ENCODE peak calls at places on chromosomes 11 and 22, in seven cellular contexts. One of them, this sample, is unnamed.

GRCh38 chr11:15695096-15695721 is 580.5 kb downstream of the INSC start:
- DNase-seq in neuronal stem cell: no peak
- DNase-seq in IMR-90: no peak
- DNase-seq in H1: no peak
- DNase-seq in trophoblast cell: peak; percentile 47
- DNase-seq in mesenchymal stem cell: no peak
- DNase-seq in mesendoderm: peak; percentile 78
- DNase-seq in this sample: no peak

GRCh38 chr22:43275545-43275981 is 67.6 kb downstream of the SCUBE1 start:
- DNase-seq in H1: peak; percentile 74
- DNase-seq in neuronal stem cell: no peak
- DNase-seq in trophoblast cell: peak; percentile 94
- DNase-seq in mesendoderm: peak; percentile 76
- DNase-seq in mesenchymal stem cell: peak; percentile 91
- DNase-seq in IMR-90: peak; percentile 60
- DNase-seq in this sample: peak; percentile 69

GRCh38 chr11:92852946-92853345 is 116.5 kb upstream of the MTNR1B start:
- DNase-seq in IMR-90: no peak
- DNase-seq in H1: no peak
- DNase-seq in mesenchymal stem cell: no peak
- DNase-seq in neuronal stem cell: no peak
- DNase-seq in trophoblast cell: no peak
- DNase-seq in mesendoderm: peak; percentile 41
- DNase-seq in this sample: no peak

GRCh38 chr11:99592241-99592640 is 571.5 kb downstream of the CNTN5 start:
- DNase-seq in IMR-90: peak; percentile 3
- DNase-seq in trophoblast cell: no peak
- DNase-seq in H1: no peak
- DNase-seq in neuronal stem cell: no peak
- DNase-seq in mesendoderm: no peak
- DNase-seq in mesenchymal stem cell: no peak
- DNase-seq in this sample: no peak

GRCh38 chr11:2513441-2513840 is 68.6 kb downstream of the KCNQ1 start:
- DNase-seq in mesendoderm: no peak
- DNase-seq in trophoblast cell: no peak
- DNase-seq in H1: no peak
- DNase-seq in IMR-90: no peak
- DNase-seq in neuronal stem cell: no peak
- DNase-seq in mesenchymal stem cell: no peak
- DNase-seq in this sample: peak; percentile 17

GRCh38 chr22:42608481-42609361 is 6.0 kb downstream of the POLDIP3 start:
- DNase-seq in mesendoderm: peak; percentile 58
- DNase-seq in mesenchymal stem cell: peak; percentile 75
- DNase-seq in neuronal stem cell: peak; percentile 33
- DNase-seq in IMR-90: peak; percentile 76
- DNase-seq in H1: no peak
- DNase-seq in trophoblast cell: peak; percentile 23
- DNase-seq in this sample: no peak

GRCh38 chr11:92131289-92131890 is 93.2 kb upstream of the FAT3 start:
- DNase-seq in H1: no peak
- DNase-seq in mesendoderm: no peak
- DNase-seq in IMR-90: no peak
- DNase-seq in mesenchymal stem cell: peak; percentile 2
- DNase-seq in neuronal stem cell: no peak
- DNase-seq in trophoblast cell: no peak
- DNase-seq in this sample: no peak

GRCh38 chr11:95659088-95659487 is 130.5 kb downstream of the FAM76B start:
- DNase-seq in trophoblast cell: no peak
- DNase-seq in mesenchymal stem cell: peak; percentile 69
- DNase-seq in IMR-90: peak; percentile 72
- DNase-seq in mesendoderm: no peak
- DNase-seq in neuronal stem cell: no peak
- DNase-seq in H1: no peak
- DNase-seq in this sample: no peak

GRCh38 chr11:33207408-33207985 is 46.2 kb upstream of the CSTF3 start:
- DNase-seq in trophoblast cell: no peak
- DNase-seq in mesenchymal stem cell: no peak
- DNase-seq in mesendoderm: no peak
- DNase-seq in neuronal stem cell: no peak
- DNase-seq in H1: no peak
- DNase-seq in IMR-90: peak; percentile 27
- DNase-seq in this sample: no peak

GRCh38 chr11:12119502-12119901 is 9.1 kb downstream of the MICAL2 start:
- DNase-seq in trophoblast cell: no peak
- DNase-seq in mesendoderm: no peak
- DNase-seq in H1: no peak
- DNase-seq in IMR-90: no peak
- DNase-seq in neuronal stem cell: no peak
- DNase-seq in mesenchymal stem cell: peak; percentile 36
- DNase-seq in this sample: no peak

GRCh38 chr11:57547854-57548377 is 10.5 kb downstream of the SMTNL1 start:
- DNase-seq in neuronal stem cell: no peak
- DNase-seq in trophoblast cell: peak; percentile 83
- DNase-seq in mesendoderm: peak; percentile 51
- DNase-seq in H1: no peak
- DNase-seq in IMR-90: no peak
- DNase-seq in mesenchymal stem cell: no peak
- DNase-seq in this sample: no peak

GRCh38 chr11:125626381-125626950 is 1.5 kb downstream of the CHEK1 start:
- DNase-seq in trophoblast cell: peak; percentile 31
- DNase-seq in IMR-90: peak; percentile 16
- DNase-seq in neuronal stem cell: no peak
- DNase-seq in H1: no peak
- DNase-seq in mesenchymal stem cell: no peak
- DNase-seq in mesendoderm: no peak
- DNase-seq in this sample: no peak

GRCh38 chr11:20634781-20635180 is 34.6 kb upstream of the NELL1 start:
- DNase-seq in mesenchymal stem cell: no peak
- DNase-seq in neuronal stem cell: no peak
- DNase-seq in IMR-90: no peak
- DNase-seq in trophoblast cell: no peak
- DNase-seq in mesendoderm: no peak
- DNase-seq in H1: no peak
- DNase-seq in this sample: no peak

GRCh38 chr11:70066628-70067027 is 11.5 kb upstream of the ANO1 start:
- DNase-seq in mesenchymal stem cell: no peak
- DNase-seq in trophoblast cell: no peak
- DNase-seq in IMR-90: no peak
- DNase-seq in neuronal stem cell: no peak
- DNase-seq in H1: no peak
- DNase-seq in mesendoderm: no peak
- DNase-seq in this sample: peak; percentile 21

GRCh38 chr11:79536155-79536917 is 95.5 kb upstream of the TENM4 start:
- DNase-seq in neuronal stem cell: no peak
- DNase-seq in mesendoderm: no peak
- DNase-seq in trophoblast cell: no peak
- DNase-seq in mesenchymal stem cell: no peak
- DNase-seq in H1: no peak
- DNase-seq in IMR-90: no peak
- DNase-seq in this sample: no peak

GRCh38 chr22:35914665-35915476 is 113.8 kb downstream of the RBFOX2 start:
- DNase-seq in mesendoderm: peak; percentile 98
- DNase-seq in neuronal stem cell: peak; percentile 87
- DNase-seq in H1: peak; percentile 51
- DNase-seq in IMR-90: peak; percentile 91
- DNase-seq in trophoblast cell: peak; percentile 62
- DNase-seq in mesenchymal stem cell: peak; percentile 95
- DNase-seq in this sample: peak; percentile 88

GRCh38 chr22:23380911-23381310 is 199.2 kb downstream of the IGLL1 start:
- DNase-seq in H1: no peak
- DNase-seq in trophoblast cell: no peak
- DNase-seq in mesenchymal stem cell: no peak
- DNase-seq in neuronal stem cell: no peak
- DNase-seq in IMR-90: no peak
- DNase-seq in mesendoderm: no peak
- DNase-seq in this sample: no peak

GRCh38 chr11:126488591-126489370 is 133.3 kb downstream of the ST3GAL4 start:
- DNase-seq in mesenchymal stem cell: no peak
- DNase-seq in neuronal stem cell: no peak
- DNase-seq in trophoblast cell: no peak
- DNase-seq in H1: no peak
- DNase-seq in IMR-90: no peak
- DNase-seq in mesendoderm: no peak
- DNase-seq in this sample: no peak

GRCh38 chr11:2942447-2942846 is 13.2 kb upstream of the PHLDA2 start:
- DNase-seq in neuronal stem cell: no peak
- DNase-seq in mesenchymal stem cell: no peak
- DNase-seq in trophoblast cell: no peak
- DNase-seq in IMR-90: no peak
- DNase-seq in mesendoderm: no peak
- DNase-seq in H1: no peak
- DNase-seq in this sample: no peak

GRCh38 chr11:12045914-12046635 is 37.6 kb upstream of the DKK3 start:
- DNase-seq in trophoblast cell: no peak
- DNase-seq in H1: no peak
- DNase-seq in neuronal stem cell: no peak
- DNase-seq in IMR-90: peak; percentile 39
- DNase-seq in mesendoderm: no peak
- DNase-seq in mesenchymal stem cell: peak; percentile 41
- DNase-seq in this sample: no peak

GRCh38 chr22:37230673-37231405 is 13.2 kb downstream of the RAC2 start:
- DNase-seq in mesendoderm: no peak
- DNase-seq in H1: no peak
- DNase-seq in IMR-90: no peak
- DNase-seq in mesenchymal stem cell: no peak
- DNase-seq in trophoblast cell: no peak
- DNase-seq in neuronal stem cell: no peak
- DNase-seq in this sample: no peak

GRCh38 chr11:12066056-12066798 is 44.2 kb upstream of the MICAL2 start:
- DNase-seq in H1: peak; percentile 37
- DNase-seq in trophoblast cell: peak; percentile 96
- DNase-seq in IMR-90: peak; percentile 98
- DNase-seq in mesendoderm: peak; percentile 96
- DNase-seq in neuronal stem cell: no peak
- DNase-seq in mesenchymal stem cell: peak; percentile 95
- DNase-seq in this sample: no peak

GRCh38 chr11:10350341-10350740 is 45.5 kb downstream of the ADM start:
- DNase-seq in H1: no peak
- DNase-seq in mesendoderm: peak; percentile 98
- DNase-seq in IMR-90: peak; percentile 86
- DNase-seq in mesenchymal stem cell: peak; percentile 78
- DNase-seq in neuronal stem cell: no peak
- DNase-seq in trophoblast cell: peak; percentile 99
- DNase-seq in this sample: peak; percentile 91

GRCh38 chr22:50606126-50606525 is 5.5 kb downstream of the MAPK8IP2 start:
- DNase-seq in trophoblast cell: no peak
- DNase-seq in IMR-90: no peak
- DNase-seq in H1: peak; percentile 46
- DNase-seq in neuronal stem cell: no peak
- DNase-seq in mesendoderm: no peak
- DNase-seq in mesenchymal stem cell: no peak
- DNase-seq in this sample: no peak
- H3K9ac ChIP-seq in trophoblast cell: no peak overlapping the region
- H3K9ac ChIP-seq in IMR-90: no peak overlapping the region
- H3K9ac ChIP-seq in H1: no peak overlapping the region
- H3K9ac ChIP-seq in neuronal stem cell: no peak overlapping the region
- H3K9ac ChIP-seq in mesendoderm: no peak overlapping the region
- H3K9ac ChIP-seq in mesenchymal stem cell: no peak overlapping the region
- H3K9ac ChIP-seq in this sample: no peak overlapping the region

DNA sequence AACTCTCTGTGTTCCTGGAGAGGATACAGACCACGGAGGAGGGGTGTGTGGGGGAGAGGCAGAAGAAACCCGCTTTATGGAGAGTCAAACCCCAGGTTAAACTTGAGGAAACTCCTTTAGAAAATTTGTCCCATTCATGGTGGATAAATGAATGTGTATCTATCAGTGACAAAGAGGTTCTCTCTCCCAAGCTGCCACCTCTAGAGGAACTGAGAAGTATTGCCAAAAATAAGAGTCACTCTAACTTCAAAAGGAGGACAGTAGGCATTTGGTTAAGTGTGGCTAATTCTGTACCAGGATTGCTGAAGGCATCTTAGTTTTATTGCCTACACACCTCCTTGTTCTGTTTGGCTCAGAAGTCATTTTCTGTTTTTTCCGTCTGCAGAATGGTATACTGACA is 189.0 kb upstream of the MPPED2 start:
- DNase-seq in trophoblast cell: no peak
- DNase-seq in mesenchymal stem cell: no peak
- DNase-seq in IMR-90: no peak
- DNase-seq in H1: no peak
- DNase-seq in mesendoderm: peak; percentile 41
- DNase-seq in neuronal stem cell: no peak
- DNase-seq in this sample: no peak
- H4K8ac ChIP-seq in trophoblast cell: no peak overlapping the region
- H4K8ac ChIP-seq in mesenchymal stem cell: no peak overlapping the region
- H4K8ac ChIP-seq in IMR-90: no peak overlapping the region
- H4K8ac ChIP-seq in H1: no peak overlapping the region
- H4K8ac ChIP-seq in mesendoderm: no peak overlapping the region
- H4K8ac ChIP-seq in neuronal stem cell: no peak overlapping the region
- H4K8ac ChIP-seq in this sample: no peak overlapping the region

GRCh38 chr22:49566141-49566541 is 261.5 kb downstream of the BRD1 start:
- DNase-seq in mesendoderm: no peak
- DNase-seq in IMR-90: no peak
- DNase-seq in trophoblast cell: no peak
- DNase-seq in H1: peak; percentile 28
- DNase-seq in mesenchymal stem cell: no peak
- DNase-seq in neuronal stem cell: no peak
- DNase-seq in this sample: peak; percentile 15

GRCh38 chr22:49564666-49565515 is 262.8 kb downstream of the BRD1 start:
- DNase-seq in mesenchymal stem cell: no peak
- DNase-seq in trophoblast cell: no peak
- DNase-seq in mesendoderm: no peak
- DNase-seq in neuronal stem cell: no peak
- DNase-seq in H1: peak; percentile 35
- DNase-seq in IMR-90: no peak
- DNase-seq in this sample: peak; percentile 15

GRCh38 chr22:49566693-49567092 is 261.0 kb downstream of the BRD1 start:
- DNase-seq in H1: peak; percentile 39
- DNase-seq in IMR-90: no peak
- DNase-seq in trophoblast cell: no peak
- DNase-seq in neuronal stem cell: no peak
- DNase-seq in mesendoderm: no peak
- DNase-seq in mesenchymal stem cell: no peak
- DNase-seq in this sample: peak; percentile 16

GRCh38 chr22:49564054-49564453 is 263.6 kb downstream of the BRD1 start:
- DNase-seq in mesenchymal stem cell: no peak
- DNase-seq in IMR-90: no peak
- DNase-seq in H1: no peak
- DNase-seq in mesendoderm: no peak
- DNase-seq in neuronal stem cell: no peak
- DNase-seq in trophoblast cell: no peak
- DNase-seq in this sample: peak; percentile 11

GRCh38 chr22:49565516-49565855 is 262.2 kb downstream of the BRD1 start:
- DNase-seq in IMR-90: no peak
- DNase-seq in mesenchymal stem cell: no peak
- DNase-seq in mesendoderm: no peak
- DNase-seq in trophoblast cell: no peak
- DNase-seq in H1: no peak
- DNase-seq in neuronal stem cell: no peak
- DNase-seq in this sample: peak; percentile 3
- H3K4ac ChIP-seq in IMR-90: no peak overlapping the region
- H3K4ac ChIP-seq in mesenchymal stem cell: no peak overlapping the region
- H3K4ac ChIP-seq in mesendoderm: no peak overlapping the region
- H3K4ac ChIP-seq in trophoblast cell: no peak overlapping the region
- H3K4ac ChIP-seq in H1: no peak overlapping the region
- H3K4ac ChIP-seq in neuronal stem cell: no peak overlapping the region
- H3K4ac ChIP-seq in this sample: no peak overlapping the region

DNA sequence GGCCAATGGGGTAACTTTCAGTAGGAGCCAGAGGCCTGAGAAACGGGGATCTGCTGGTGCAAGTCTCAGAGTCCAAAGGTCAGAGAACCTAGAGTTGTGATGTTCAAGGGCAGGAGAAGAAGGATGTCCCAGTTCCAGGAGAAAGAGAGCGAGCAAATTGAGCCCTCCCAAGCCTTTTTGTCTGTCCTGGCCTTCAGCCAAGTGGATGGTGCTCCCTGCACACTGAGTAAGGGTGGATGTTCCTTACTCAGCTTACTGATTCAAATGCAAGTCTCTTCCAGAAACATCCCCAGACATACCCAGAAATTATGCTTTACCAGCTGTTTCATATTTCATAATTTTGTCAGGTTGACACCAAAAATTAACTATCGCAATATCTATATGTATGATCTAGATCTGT is 87.7 kb upstream of the SLC22A12 start:
- DNase-seq in neuronal stem cell: no peak
- DNase-seq in mesendoderm: no peak
- DNase-seq in IMR-90: no peak
- DNase-seq in H1: no peak
- DNase-seq in trophoblast cell: no peak
- DNase-seq in mesenchymal stem cell: no peak
- DNase-seq in this sample: no peak
- H3K9ac ChIP-seq in neuronal stem cell: no peak overlapping the region
- H3K9ac ChIP-seq in mesendoderm: no peak overlapping the region
- H3K9ac ChIP-seq in IMR-90: no peak overlapping the region
- H3K9ac ChIP-seq in H1: no peak overlapping the region
- H3K9ac ChIP-seq in trophoblast cell: no peak overlapping the region
- H3K9ac ChIP-seq in mesenchymal stem cell: no peak overlapping the region
- H3K9ac ChIP-seq in this sample: no peak overlapping the region